ENCODE peak calls at places on chromosomes 12 and 14, in six cellular contexts. Y is AG08396; A is sciatic nerve; E is mesenchymal stem cell; S is uterus; J is stimulated activated CD4-positive, alpha-beta T cell treated with anti-CD3 and anti-CD28 coated beads, Interleukin-15, amount 100 ng/mL, for 1 hour. Q is an unnamed sample.

GRCh38 chr12:109946505-109946904 is 46.4 kb downstream of the TCHP start:
- DNase-seq in J (no peak), A (no peak), S (no peak), E (no peak), Y (no peak), Q (no peak)

GRCh38 chr14:75648066-75648838 is 12.4 kb downstream of the ERG28 start:
- DNase-seq in A (no peak), J (no peak), E (peak), Y (peak), S (no peak), Q (peak)

GRCh38 chr12:46585854-46586621 is 213.5 kb upstream of the SLC38A2 start:
- DNase-seq in E (peak), Y (no peak), J (no peak), S (no peak), A (no peak), Q (peak)

GRCh38 chr12:131773582-131774221 is 54.5 kb upstream of the MMP17 start:
- DNase-seq in A (no peak), S (no peak), Y (no peak), J (no peak), E (no peak), Q (no peak)

GRCh38 chr14:70045296-70045695 is 143.5 kb downstream of the SLC8A3 start:
- DNase-seq in J (no peak), Y (no peak), S (no peak), A (no peak), E (no peak), Q (no peak)

GRCh38 chr12:79344855-79345840 is 345.6 kb downstream of the PAWR start:
- DNase-seq in S (no peak), Y (peak), A (no peak), E (peak), J (no peak), Q (peak)

GRCh38 chr12:9793774-9794395 is 33.2 kb upstream of the CD69 start:
- DNase-seq in E (no peak), S (no peak), A (no peak), J (no peak), Y (no peak), Q (no peak)

GRCh38 chr14:73725116-73726024 is 11.2 kb upstream of the PNMA1 start:
- DNase-seq in J (peak), E (peak), A (peak), Y (no peak), S (no peak), Q (peak)

GRCh38 chr14:55122441-55122986 is 6.5 kb upstream of the LGALS3 start:
- DNase-seq in S (peak), E (no peak), J (no peak), A (no peak), Y (peak), Q (no peak)

GRCh38 chr12:19972325-19973288 is 395.7 kb upstream of the PDE3A start:
- DNase-seq in J (no peak), Y (no peak), A (no peak), E (peak), S (no peak), Q (no peak)

GRCh38 chr12:91663331-91663998 is 480.8 kb upstream of the DCN start:
- DNase-seq in Y (no peak), E (no peak), A (no peak), J (no peak), S (no peak), Q (no peak)

GRCh38 chr12:1533205-1533601 is 61.2 kb downstream of the FBXL14 start:
- DNase-seq in A (no peak), E (no peak), J (no peak), Y (no peak), S (no peak), Q (no peak)

GRCh38 chr14:47269788-47270492 is 405.5 kb downstream of the MDGA2 start:
- DNase-seq in E (peak), Y (no peak), S (no peak), A (no peak), J (no peak), Q (peak)

GRCh38 chr12:7666595-7666994 is 887 bp upstream of the APOBEC1 start:
- DNase-seq in J (no peak), S (no peak), Y (no peak), E (no peak), A (no peak), Q (no peak)

GRCh38 chr12:3658327-3659163 is 94.4 kb downstream of the CRACR2A start:
- DNase-seq in J (no peak), S (no peak), E (peak), A (no peak), Y (peak), Q (peak)

GRCh38 chr12:57481671-57482070 is 2.0 kb upstream of the ARHGAP9 start:
- DNase-seq in Y (no peak), S (no peak), E (no peak), J (no peak), A (no peak), Q (no peak)

GRCh38 chr14:77554816-77555599 is 56.4 kb upstream of the ISM2 start:
- DNase-seq in S (no peak), A (no peak), E (no peak), J (no peak), Y (no peak), Q (no peak)

GRCh38 chr14:106417224-106418049 is 891.1 kb downstream of the TMEM121 start:
- DNase-seq in S (peak), Y (no peak), J (peak), E (no peak), A (peak), Q (peak)

GRCh38 chr12:76611533-76611932 is 52.0 kb upstream of the OSBPL8 start:
- DNase-seq in A (no peak), S (no peak), J (no peak), Y (peak), E (peak), Q (peak)

GRCh38 chr12:81365284-81365683 is 287.4 kb downstream of the ACSS3 start:
- DNase-seq in E (no peak), Y (no peak), A (no peak), J (no peak), S (no peak), Q (no peak)

GRCh38 chr12:111224196-111225066 is 144.5 kb downstream of the PHETA1 start:
- DNase-seq in S (no peak), E (no peak), J (no peak), A (no peak), Y (no peak), Q (no peak)

GRCh38 chr12:128864516-128865186 is 11.4 kb downstream of the GLT1D1 start:
- DNase-seq in Y (no peak), E (no peak), J (no peak), A (no peak), S (no peak), Q (no peak)

GRCh38 chr14:69673099-69673498 is 61.7 kb downstream of the SUSD6 start:
- DNase-seq in A (no peak), J (no peak), Y (no peak), S (no peak), E (no peak), Q (no peak)

GRCh38 chr14:100606687-100607610 is 19.7 kb upstream of the BEGAIN start:
- DNase-seq in Y (no peak), J (no peak), S (no peak), E (no peak), A (peak), Q (no peak)

GRCh38 chr14:37230551-37231194 is 32.9 kb downstream of the MIPOL1 start:
- DNase-seq in J (no peak), A (no peak), E (peak), S (no peak), Y (peak), Q (peak)

GRCh38 chr12:71665109-71665476 is 992 bp downstream of the THAP2 start:
- DNase-seq in J (no peak), Y (no peak), A (no peak), E (no peak), S (no peak), Q (no peak)

GRCh38 chr12:54680374-54680773 is 32.2 kb upstream of the DCD start:
- DNase-seq in J (no peak), E (peak), Y (peak), A (no peak), S (no peak), Q (no peak)

GRCh38 chr14:24612186-24612585 is 2.7 kb upstream of the GZMH start:
- DNase-seq in Y (no peak), E (no peak), J (no peak), S (no peak), A (no peak), Q (no peak)

GRCh38 chr12:1297639-1298038 is 296.7 kb downstream of the FBXL14 start:
- DNase-seq in J (no peak), S (no peak), E (peak), A (no peak), Y (no peak), Q (peak)

GRCh38 chr12:24902521-24903304 is 46.2 kb downstream of the BCAT1 start:
- DNase-seq in J (no peak), Y (peak), S (no peak), A (peak), E (peak), Q (peak)

GRCh38 chr12:39915249-39915648 is 190.6 kb downstream of the SLC2A13 start:
- DNase-seq in J (no peak), A (no peak), Y (no peak), S (no peak), E (no peak), Q (no peak)

GRCh38 chr12:82650627-82651337 is 35.9 kb upstream of the TMTC2 start:
- DNase-seq in E (no peak), A (no peak), Y (no peak), S (no peak), J (no peak), Q (no peak)

GRCh38 chr14:40410708-40411107 is 978.5 kb upstream of the FBXO33 start:
- DNase-seq in Y (no peak), E (no peak), J (no peak), S (no peak), A (no peak), Q (no peak)

Q was measured in fibroblast of villous mesenchyme.